ENCODE peak calls at places on chromosomes 5 and 9, in five cellular contexts. E is fibroblast of mammary gland; L is cardiac septum; B is stimulated activated CD8-positive, alpha-beta memory T cell treated with anti-CD3 and anti-CD28 coated beads, Interleukin-4, amount 100 ng/mL, for 1 hour; O is fibroblast of the conjunctiva. J is an unnamed sample.
A peak's percentile ranks its signal among the peaks of the same experiment; 100 is the strongest.

GRCh38 chr5:171882118-171882517 is 96.5 kb downstream of the SMIM23 start:
- DNase-seq in E (no peak), L (no peak), B (no peak), O (no peak), J (no peak)

GRCh38 chr5:108212775-108213346 is 169.0 kb downstream of the FBXL17 start:
- DNase-seq in E (no peak), L (no peak), B (no peak), O (no peak), J (peak; percentile 29)

GRCh38 chr9:89439571-89439970 is 58.3 kb downstream of the SEMA4D start:
- DNase-seq in E (no peak), L (no peak), B (no peak), O (no peak), J (no peak)

GRCh38 chr5:92332039-92332438 is 948.9 kb upstream of the ARRDC3 start:
- DNase-seq in E (peak; percentile 77), L (no peak), B (no peak), O (no peak), J (no peak)

GRCh38 chr9:2967779-2968178 is 123.9 kb upstream of the PUM3 start:
- DNase-seq in E (peak; percentile 70), L (no peak), B (no peak), O (no peak), J (no peak)

GRCh38 chr5:133945561-133945960 is 22.9 kb downstream of the C5orf15 start:
- DNase-seq in E (no peak), L (peak; percentile 24), B (no peak), O (no peak), J (no peak)

GRCh38 chr5:178077751-178078150 is 35.6 kb upstream of the N4BP3 start:
- DNase-seq in E (no peak), L (no peak), B (no peak), O (no peak), J (no peak)

GRCh38 chr5:122156724-122157325 is 27.5 kb downstream of the ZNF474 start:
- DNase-seq in E (peak; percentile 73), L (no peak), B (no peak), O (no peak), J (peak; percentile 65)

GRCh38 chr5:42514759-42515158 is 91.5 kb downstream of the GHR start:
- DNase-seq in E (no peak), L (no peak), B (no peak), O (no peak), J (no peak)

GRCh38 chr5:149445739-149446369 is 66.8 kb upstream of the IL17B start:
- DNase-seq in E (peak; percentile 99), L (no peak), B (no peak), O (peak; percentile 82), J (peak; percentile 98)

GRCh38 chr9:6877671-6878161 is 119.9 kb downstream of the KDM4C start:
- DNase-seq in E (peak; percentile 47), L (no peak), B (no peak), O (no peak), J (peak; percentile 30)

GRCh38 chr5:78377056-78377717 is 16.8 kb downstream of the SCAMP1 start:
- DNase-seq in E (peak; percentile 73), L (no peak), B (no peak), O (no peak), J (peak; percentile 4)

GRCh38 chr5:153883829-153884228 is 154.9 kb downstream of the FAM114A2 start:
- DNase-seq in E (peak; percentile 59), L (no peak), B (no peak), O (no peak), J (peak; percentile 78)

GRCh38 chr5:131288328-131288727 is 24.5 kb downstream of the CDC42SE2 start:
- DNase-seq in E (no peak), L (no peak), B (no peak), O (no peak), J (no peak)

GRCh38 chr9:122217640-122218039 is 11.1 kb downstream of the LHX6 start:
- DNase-seq in E (no peak), L (no peak), B (no peak), O (no peak), J (no peak)

GRCh38 chr5:1944408-1944807 is 61.7 kb upstream of the IRX4 start:
- DNase-seq in E (no peak), L (peak; percentile 24), B (no peak), O (no peak), J (no peak)

GRCh38 chr9:114799441-114799840 is 6.4 kb downstream of the TNFSF15 start:
- DNase-seq in E (no peak), L (no peak), B (no peak), O (no peak), J (peak; percentile 84)

GRCh38 chr9:6049798-6050197 is 34.4 kb upstream of the RANBP6 start:
- DNase-seq in E (peak; percentile 25), L (no peak), B (no peak), O (no peak), J (peak; percentile 13)

GRCh38 chr5:40904205-40904993 is 4.9 kb upstream of the C7 start:
- DNase-seq in E (peak; percentile 91), L (no peak), B (no peak), O (peak; percentile 82), J (peak; percentile 71)

GRCh38 chr9:113309204-113309813 is 6.1 kb upstream of the RNF183 start:
- DNase-seq in E (peak; percentile 57), L (no peak), B (no peak), O (peak; percentile 42), J (peak; percentile 63)

GRCh38 chr9:23826120-23826629 is at the start of gene ELAVL2:
- DNase-seq in E (peak; percentile 89), L (peak; percentile 89), B (no peak), O (peak; percentile 75), J (peak; percentile 31)

GRCh38 chr9:12753931-12754330 is 20.9 kb upstream of the LURAP1L start:
- DNase-seq in E (no peak), L (no peak), B (no peak), O (no peak), J (no peak)

GRCh38 chr5:6384856-6385255 is 6.5 kb upstream of the MED10 start:
- DNase-seq in E (no peak), L (no peak), B (no peak), O (no peak), J (no peak)

GRCh38 chr5:152349683-152350526 is 55.2 kb downstream of the NMUR2 start:
- DNase-seq in E (peak; percentile 26), L (no peak), B (no peak), O (no peak), J (peak; percentile 6)

GRCh38 chr5:144318460-144318859 is 147.8 kb downstream of the KCTD16 start:
- DNase-seq in E (no peak), L (no peak), B (no peak), O (no peak), J (no peak)

GRCh38 chr5:169350759-169351240 is 49.9 kb upstream of the SLIT3 start:
- DNase-seq in E (peak; percentile 99), L (no peak), B (no peak), O (peak; percentile 99), J (peak; percentile 72)

GRCh38 chr5:156799171-156799570 is 50.9 kb upstream of the PPP1R2B start:
- DNase-seq in E (no peak), L (no peak), B (no peak), O (no peak), J (no peak)

GRCh38 chr5:131379723-131380122 is 115.9 kb downstream of the CDC42SE2 start:
- DNase-seq in E (no peak), L (no peak), B (peak; percentile 45), O (no peak), J (peak; percentile 57)

GRCh38 chr5:173330151-173330855 is 2.1 kb upstream of the STC2 start:
- DNase-seq in E (no peak), L (no peak), B (no peak), O (no peak), J (no peak)

GRCh38 chr5:74173260-74173659 is 467.3 kb downstream of the ENC1 start:
- DNase-seq in E (no peak), L (no peak), B (no peak), O (no peak), J (no peak)

GRCh38 chr9:70413427-70413797 is 1.0 kb downstream of the KLF9 start:
- DNase-seq in E (no peak), L (peak; percentile 78), B (peak; percentile 39), O (no peak), J (no peak)

GRCh38 chr9:96038914-96039313 is 163.4 kb downstream of the ERCC6L2 start:
- DNase-seq in E (no peak), L (no peak), B (no peak), O (no peak), J (no peak)

GRCh38 chr9:2800385-2801179 is 43.3 kb downstream of the PUM3 start:
- DNase-seq in E (peak; percentile 17), L (no peak), B (no peak), O (no peak), J (peak; percentile 47)

GRCh38 chr5:10756539-10756938 is 4.5 kb downstream of the DAP start:
- DNase-seq in E (peak; percentile 78), L (no peak), B (no peak), O (peak; percentile 29), J (no peak)

GRCh38 chr5:124087752-124088151 is 575.8 kb downstream of the CSNK1G3 start:
- DNase-seq in E (no peak), L (no peak), B (no peak), O (no peak), J (no peak)

GRCh38 chr9:134936021-134936761 is 18.5 kb upstream of the FCN1 start:
- DNase-seq in E (no peak), L (no peak), B (no peak), O (no peak), J (no peak)

GRCh38 chr9:33450747-33451146 is 3.4 kb upstream of the AQP3 start:
- DNase-seq in E (no peak), L (no peak), B (no peak), O (no peak), J (no peak)

GRCh38 chr5:169416583-169417196 is 115.8 kb upstream of the SLIT3 start:
- DNase-seq in E (peak; percentile 98), L (peak; percentile 76), B (no peak), O (peak; percentile 96), J (peak; percentile 84)

GRCh38 chr5:10987881-10988504 is 227.0 kb upstream of the DAP start:
- DNase-seq in E (peak; percentile 12), L (peak; percentile 91), B (peak; percentile 26), O (no peak), J (peak; percentile 5)

J was measured in fibroblast of villous mesenchyme.